ENCODE peak calls at places on chromosomes 16 and 17, in six cellular contexts. K, R, U, L, F and Y are unnamed samples. For H3K4me1 and H3K36me3, the result is how much of the 10 kb centered on the place peaks cover.

GRCh38 chr16:3681206-3681605 is 26.7 kb downstream of the DNASE1 start:
- DNase-seq in K (peak), R (peak), U (peak), L (no peak), F (no peak), Y (no peak)

GRCh38 chr16:55480228-55480655 is 1.2 kb downstream of the MMP2 start:
- DNase-seq in K (peak), R (peak), U (peak), L (peak), F (peak), Y (peak)

GRCh38 chr17:63099420-63099819 is 133.4 kb downstream of the TANC2 start:
- DNase-seq in K (no peak), R (no peak), U (no peak), L (no peak), F (no peak), Y (no peak)

GRCh38 chr17:82668631-82669099 is 20.4 kb upstream of the WDR45B start:
- DNase-seq in K (peak), R (peak), U (peak), L (peak), F (peak), Y (peak)

GRCh38 chr16:83040174-83040573 is 413.4 kb downstream of the CDH13 start:
- DNase-seq in K (peak), R (no peak), U (peak), L (no peak), F (no peak), Y (no peak)

GRCh38 chr16:49596699-49597291 is 223.2 kb downstream of the C16orf78 start:
- DNase-seq in K (no peak), R (peak), U (no peak), L (no peak), F (no peak), Y (no peak)

GRCh38 chr17:17599965-17600364 is 8.5 kb upstream of the PEMT start:
- DNase-seq in K (no peak), R (no peak), U (no peak), L (no peak), F (no peak), Y (no peak)

GRCh38 chr17:73091770-73092517 is 544 bp downstream of the SLC39A11 start:
- DNase-seq in K (peak), R (no peak), U (peak), L (no peak), F (peak), Y (peak)

GRCh38 chr17:37147301-37147812 is 198.6 kb downstream of the AATF start:
- DNase-seq in K (peak), R (no peak), U (no peak), L (no peak), F (no peak), Y (no peak)

GRCh38 chr17:57876023-57876865 is 26.4 kb upstream of the MRPS23 start:
- DNase-seq in K (peak), R (no peak), U (no peak), L (no peak), F (no peak), Y (no peak)

GRCh38 chr16:30805370-30806169 is 18.6 kb upstream of the ZNF629 start:
- DNase-seq in K (peak), R (peak), U (peak), L (peak), F (peak), Y (peak)

GRCh38 chr17:4908301-4908700 is 5.4 kb upstream of the CHRNE start:
- DNase-seq in K (no peak), R (no peak), U (peak), L (no peak), F (no peak), Y (no peak)

GRCh38 chr16:69839798-69840409 is 77.8 kb downstream of the WWP2 start:
- DNase-seq in K (peak), R (peak), U (no peak), L (no peak), F (no peak), Y (no peak)

GRCh38 chr17:37521821-37522220 is 32.1 kb downstream of the DUSP14 start:
- DNase-seq in K (no peak), R (no peak), U (no peak), L (no peak), F (no peak), Y (no peak)

GRCh38 chr16:23999663-24000062 is 163.9 kb downstream of the PRKCB start:
- DNase-seq in K (no peak), R (no peak), U (no peak), L (no peak), F (no peak), Y (no peak)

GRCh38 chr17:56064506-56064905 is 88.8 kb upstream of the ANKFN1 start:
- DNase-seq in K (no peak), R (no peak), U (no peak), L (no peak), F (no peak), Y (no peak)

GRCh38 chr17:62009220-62009619 is 55.9 kb downstream of the MED13 start:
- DNase-seq in K (no peak), R (no peak), U (no peak), L (no peak), F (no peak), Y (no peak)

GRCh38 chr17:19750020-19750572 is 2.0 kb upstream of the ALDH3A1 start:
- DNase-seq in K (no peak), R (no peak), U (no peak), L (no peak), F (no peak), Y (no peak)

DNA sequence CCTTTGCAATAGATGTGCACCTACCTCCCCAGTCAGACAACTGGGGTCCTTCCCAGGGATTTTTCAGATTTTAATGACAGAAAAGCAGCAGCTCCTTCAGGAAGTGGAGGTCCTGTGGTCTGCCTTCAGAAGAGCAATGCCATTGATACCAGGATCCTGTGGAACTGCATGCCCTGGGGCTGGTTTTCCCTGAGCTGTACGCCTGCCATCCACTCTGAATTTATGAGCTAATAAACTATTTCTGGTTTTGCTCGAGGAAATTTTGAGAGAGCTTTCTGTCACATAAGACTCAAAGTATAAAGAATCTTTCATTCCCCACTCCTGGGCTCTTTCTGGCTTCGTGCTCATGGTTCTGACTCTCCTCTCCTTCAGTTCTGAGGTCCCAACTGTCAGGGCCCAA is 10.0 kb upstream of the CCL23 start:
- DNase-seq in K (no peak), R (no peak), U (no peak), L (no peak), F (no peak), Y (no peak)
- H3K4me1 ChIP-seq in K (under half), R (under half), U (under half), L (under half), F (under half), Y (under half)

GRCh38 chr17:75752405-75753192 is 12.4 kb downstream of the GALK1 start:
- DNase-seq in K (no peak), R (no peak), U (no peak), L (no peak), F (no peak), Y (no peak)

GRCh38 chr17:75748706-75749105 is 16.3 kb downstream of the GALK1 start:
- DNase-seq in K (no peak), R (no peak), U (no peak), L (no peak), F (no peak), Y (no peak)

GRCh38 chr17:75750661-75751423 is 14.2 kb downstream of the GALK1 start:
- DNase-seq in K (no peak), R (no peak), U (no peak), L (no peak), F (no peak), Y (no peak)

GRCh38 chr17:75751676-75752404 is 13.2 kb downstream of the GALK1 start:
- DNase-seq in K (no peak), R (no peak), U (no peak), L (no peak), F (no peak), Y (no peak)

DNA sequence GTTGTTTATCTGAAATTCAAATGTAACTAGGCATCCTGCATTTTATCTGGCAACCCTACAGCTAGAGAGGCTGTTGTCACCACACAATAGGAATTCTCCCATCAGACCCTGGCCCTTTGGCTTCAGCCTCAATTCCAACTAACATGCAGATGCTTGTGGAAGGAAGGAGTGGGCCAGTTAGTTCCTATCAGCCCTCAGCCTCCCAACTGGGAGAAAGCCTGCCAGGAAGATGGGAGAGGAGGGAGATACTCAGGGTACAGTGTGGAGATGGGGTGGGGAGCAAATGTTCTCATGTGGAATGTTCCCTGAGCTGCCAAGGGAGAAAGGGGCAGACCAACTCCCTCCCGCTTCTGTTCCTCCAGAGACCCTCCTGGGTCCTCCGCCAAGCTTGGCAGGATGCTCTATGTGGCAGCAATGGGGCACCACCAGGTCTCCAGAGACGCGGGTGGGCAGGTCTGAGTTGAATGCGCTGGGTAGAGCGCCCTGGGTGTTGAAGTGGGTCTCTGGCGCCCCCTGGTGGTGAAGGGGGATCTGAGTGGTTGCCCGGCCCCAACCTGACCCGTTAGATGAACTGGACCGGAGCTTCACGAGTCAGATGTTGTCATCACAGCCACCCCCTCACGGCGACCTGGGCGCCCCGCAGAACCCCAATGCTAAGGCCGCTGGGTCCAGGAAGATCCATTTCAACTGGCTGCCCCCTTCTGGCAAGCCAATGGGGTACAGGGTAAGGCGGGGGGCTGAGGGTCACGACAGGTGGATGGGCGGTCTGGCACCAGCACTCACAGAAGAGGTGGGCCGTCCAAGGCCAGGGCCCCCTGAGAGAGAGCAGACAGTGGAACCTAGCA is 15.2 kb downstream of the GALK1 start:
- DNase-seq in K (peak), R (peak), U (peak), L (peak), F (peak), Y (peak)
- H3K36me3 ChIP-seq in K (under half), R (under half), U (under half), L (under half), F (under half), Y (under half)

DNA sequence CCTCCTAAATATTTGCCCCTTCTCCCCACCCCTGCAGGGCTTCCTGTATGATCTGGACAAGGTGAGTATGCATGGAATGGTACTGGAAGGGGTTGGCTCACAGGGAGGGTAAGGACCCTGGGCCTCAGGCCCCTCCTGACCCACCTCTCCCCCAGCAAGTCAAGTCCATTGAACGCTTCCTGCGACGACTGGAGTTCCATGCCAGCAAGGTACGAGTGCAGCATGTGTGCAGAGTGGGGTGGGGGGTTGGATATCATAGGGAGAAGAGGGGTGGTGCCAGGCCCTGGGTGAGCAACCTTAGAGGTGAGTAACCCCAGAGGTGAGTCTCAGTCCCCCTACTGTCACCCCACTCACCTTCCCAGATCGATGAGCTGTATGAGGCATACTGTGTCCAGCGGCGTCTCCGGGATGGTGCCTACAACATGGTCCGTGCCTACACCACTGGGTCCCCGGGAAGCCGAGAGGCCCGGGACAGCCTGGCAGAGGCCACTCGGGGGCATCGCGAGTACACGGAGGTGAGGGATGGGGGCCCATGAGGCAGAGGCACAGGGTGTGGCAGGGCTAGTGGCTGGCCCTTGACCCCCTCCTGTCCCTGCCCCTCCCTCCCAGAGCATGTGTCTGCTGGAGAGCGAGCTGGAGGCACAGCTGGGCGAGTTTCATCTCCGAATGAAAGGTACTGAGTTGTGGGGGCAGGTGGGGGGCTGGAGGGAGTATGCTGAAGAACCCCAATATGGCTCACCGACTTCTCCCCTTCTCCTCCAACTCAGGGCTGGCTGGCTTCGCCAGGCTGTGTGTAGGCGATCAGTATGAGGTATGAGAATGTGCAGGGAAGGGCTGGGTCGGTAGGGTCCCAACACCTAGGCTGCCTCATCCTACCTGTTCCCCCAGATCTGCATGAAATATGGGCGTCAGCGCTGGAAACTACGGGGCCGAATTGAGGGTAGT is 11.3 kb downstream of the RIPOR1 start:
- DNase-seq in K (no peak), R (no peak), U (no peak), L (no peak), F (no peak), Y (no peak)
- H3K4me1 ChIP-seq in K (under half), R (under half), U (under half), L (under half), F (under half), Y (under half)

DNA sequence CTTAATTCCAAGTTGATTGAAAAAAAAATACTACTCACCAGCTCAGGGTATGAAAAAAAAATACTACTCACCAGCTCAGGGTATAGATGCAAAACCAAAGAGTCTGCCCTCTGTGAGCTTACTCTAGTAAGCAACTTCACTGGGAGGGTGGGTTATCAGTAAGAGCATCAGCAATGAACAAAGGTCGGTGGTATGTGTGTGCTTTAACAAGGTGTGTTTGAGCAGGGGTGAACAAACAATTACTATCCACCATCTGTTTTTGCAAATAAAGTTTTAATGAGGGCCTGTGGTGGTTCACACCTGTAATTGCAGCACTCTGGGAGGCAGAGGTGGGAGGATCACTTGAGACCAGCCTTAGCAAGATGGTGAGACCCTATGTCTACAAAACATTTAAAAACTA is 20.0 kb downstream of the NUFIP2 start:
- DNase-seq in K (no peak), R (no peak), U (no peak), L (no peak), F (no peak), Y (no peak)
- H3K36me3 ChIP-seq in K (under half), R (under half), U (half or more), L (under half), F (under half), Y (under half)

GRCh38 chr16:68377221-68377620 is 66.4 kb downstream of the PRMT7 start:
- DNase-seq in K (no peak), R (no peak), U (no peak), L (no peak), F (no peak), Y (no peak)

GRCh38 chr16:68379472-68380347 is 68.6 kb downstream of the SMPD3 start:
- DNase-seq in K (no peak), R (no peak), U (no peak), L (no peak), F (no peak), Y (peak)

GRCh38 chr16:68378436-68379415 is 67.9 kb downstream of the PRMT7 start:
- DNase-seq in K (no peak), R (no peak), U (no peak), L (no peak), F (no peak), Y (no peak)

GRCh38 chr16:68376590-68376989 is 65.8 kb downstream of the PRMT7 start:
- DNase-seq in K (no peak), R (no peak), U (no peak), L (no peak), F (no peak), Y (no peak)

GRCh38 chr16:68377667-68378420 is 67.0 kb downstream of the PRMT7 start:
- DNase-seq in K (peak), R (no peak), U (no peak), L (no peak), F (no peak), Y (peak)
- H3K4me1 ChIP-seq in K (under half), R (under half), U (under half), L (under half), F (under half), Y (under half)

GRCh38 chr16:84283314-84284167 is 11.1 kb upstream of the WFDC1 start:
- DNase-seq in K (no peak), R (no peak), U (no peak), L (no peak), F (no peak), Y (no peak)
- H3K36me3 ChIP-seq in K (under half), R (under half), U (under half), L (under half), F (under half), Y (under half)

DNA sequence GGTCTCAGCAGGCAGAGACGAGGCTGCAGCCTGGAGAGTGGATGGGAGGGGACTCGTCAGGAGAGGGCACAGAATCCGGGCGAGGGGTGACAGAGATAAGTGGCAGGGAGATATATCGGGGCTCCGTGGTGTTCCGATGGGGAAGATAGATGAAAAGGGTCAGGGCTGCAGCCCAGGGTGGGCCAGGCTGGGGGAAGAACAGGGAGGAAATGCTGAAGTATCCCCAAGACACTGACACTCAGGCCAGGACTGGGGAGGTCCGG is 2.1 kb downstream of the LGALS3BP start:
- DNase-seq in K (no peak), R (no peak), U (no peak), L (no peak), F (no peak), Y (no peak)
- H3K4me1 ChIP-seq in K (under half), R (under half), U (under half), L (half or more), F (under half), Y (under half)

GRCh38 chr17:38709864-38710602 is 5.0 kb downstream of the MLLT6 start:
- DNase-seq in K (no peak), R (no peak), U (no peak), L (no peak), F (no peak), Y (no peak)
- H3K36me3 ChIP-seq in K (under half), R (under half), U (under half), L (half or more), F (under half), Y (under half)

GRCh38 chr17:40448213-40448638 is 5.0 kb downstream of the IGFBP4 start:
- DNase-seq in K (no peak), R (peak), U (peak), L (peak), F (no peak), Y (peak)
- H3K4me1 ChIP-seq in K (half or more), R (under half), U (half or more), L (half or more), F (under half), Y (half or more)

GRCh38 chr17:77185137-77185536 is 44.4 kb downstream of the SEC14L1 start:
- DNase-seq in K (no peak), R (no peak), U (peak), L (no peak), F (peak), Y (peak)
- H3K36me3 ChIP-seq in K (under half), R (under half), U (under half), L (under half), F (under half), Y (under half)